ENCODE peak calls at places on chromosome 3, in nine cellular contexts. J is nephron progenitor cell; T is dorsolateral prefrontal cortex; U is HuH-7.5; L is central memory CD4-positive, alpha-beta T cell; S is iPS DF 19.7; B is GM10248; O is IMR-90; A is fibroblast of the conjunctiva. K is an unnamed sample.

GRCh38 chr3:189270248-189270832 is 98.6 kb downstream of the TPRG1 start:
- DNase-seq in J (peak), T (peak), U (no peak), L (peak), S (peak), B (peak), O (peak), A (peak), K (peak)

GRCh38 chr3:158106773-158107461 is 697 bp upstream of the SHOX2 start:
- DNase-seq in J (peak), T (no peak), U (no peak), L (no peak), S (no peak), B (peak), O (no peak), A (no peak), K (no peak)

GRCh38 chr3:88149146-88149515 is 628 bp upstream of the C3orf38 start:
- DNase-seq in J (peak), T (no peak), U (peak), L (no peak), S (no peak), B (peak), O (peak), A (no peak), K (no peak)

GRCh38 chr3:169661567-169662214 is 1.8 kb downstream of the MECOM start:
- DNase-seq in J (peak), T (no peak), U (no peak), L (no peak), S (no peak), B (peak), O (peak), A (no peak), K (no peak)

GRCh38 chr3:43413676-43414368 is 127.5 kb downstream of the SNRK start:
- DNase-seq in J (peak), T (no peak), U (no peak), L (no peak), S (no peak), B (no peak), O (no peak), A (no peak), K (peak)

GRCh38 chr3:17639765-17640164 is 102.7 kb downstream of the TBC1D5 start:
- DNase-seq in J (no peak), T (no peak), U (peak), L (no peak), S (no peak), B (no peak), O (peak), A (peak), K (no peak)

GRCh38 chr3:123129532-123129931 is 62.7 kb downstream of the PDIA5 start:
- DNase-seq in J (no peak), T (no peak), U (no peak), L (no peak), S (no peak), B (no peak), O (no peak), A (no peak), K (no peak)

GRCh38 chr3:194166682-194167479 is 30.9 kb downstream of the HES1 start:
- DNase-seq in J (no peak), T (no peak), U (no peak), L (no peak), S (no peak), B (no peak), O (no peak), A (no peak), K (no peak)

GRCh38 chr3:17832021-17832420 is 89.6 kb upstream of the TBC1D5 start:
- DNase-seq in J (no peak), T (no peak), U (no peak), L (no peak), S (no peak), B (no peak), O (no peak), A (no peak), K (no peak)

GRCh38 chr3:129018751-129019150 is 17.6 kb downstream of the EFCC1 start:
- DNase-seq in J (no peak), T (peak), U (no peak), L (no peak), S (no peak), B (no peak), O (no peak), A (no peak), K (no peak)

GRCh38 chr3:72482589-72483249 is 365.5 kb downstream of the SHQ1 start:
- DNase-seq in J (no peak), T (no peak), U (peak), L (no peak), S (no peak), B (peak), O (peak), A (peak), K (no peak)

K was measured in H1.